ENCODE peak calls at places on chromosomes 16 and 17, in five cellular contexts. H, N, Z, G and J are unnamed samples.

GRCh38 chr17:7261377-7262191 is 694 bp downstream of the CLDN7 start:
- DNase-seq in H (no peak), N (no peak), Z (peak; percentile 20), G (peak; percentile 38), J (no peak)

GRCh38 chr16:159136-159849 is 6.5 kb upstream of the HBM start:
- DNase-seq in H (no peak), N (no peak), Z (no peak), G (no peak), J (no peak)

GRCh38 chr17:65813306-65813705 is 251.9 kb upstream of the AXIN2 start:
- DNase-seq in H (no peak), N (no peak), Z (no peak), G (no peak), J (no peak)

GRCh38 chr16:86225905-86226371 is 284.4 kb upstream of the FOXF1 start:
- DNase-seq in H (no peak), N (no peak), Z (no peak), G (no peak), J (no peak)

GRCh38 chr17:49497147-49498036 is 2.3 kb downstream of the NGFR start:
- DNase-seq in H (no peak), N (no peak), Z (peak; percentile 87), G (peak; percentile 54), J (no peak)

GRCh38 chr17:41689497-41690299 is 1.0 kb downstream of the EIF1 start:
- DNase-seq in H (peak; percentile 29), N (peak; percentile 74), Z (peak; percentile 83), G (peak; percentile 70), J (peak; percentile 86)

GRCh38 chr16:80058236-80058635 is 457.7 kb upstream of the MAF start:
- DNase-seq in H (no peak), N (no peak), Z (no peak), G (peak; percentile 44), J (no peak)

GRCh38 chr16:58000706-58001676 is at the start of gene USB1:
- DNase-seq in H (peak; percentile 85), N (peak; percentile 91), Z (peak; percentile 95), G (peak; percentile 93), J (peak; percentile 92)

GRCh38 chr17:20086416-20087074 is 77.4 kb downstream of the SPECC1 start:
- DNase-seq in H (peak; percentile 73), N (no peak), Z (no peak), G (no peak), J (no peak)

GRCh38 chr17:64277831-64278562 is 14.9 kb upstream of the TEX2 start:
- DNase-seq in H (no peak), N (no peak), Z (no peak), G (no peak), J (no peak)

GRCh38 chr16:48607056-48607825 is 2.7 kb downstream of the N4BP1 start:
- DNase-seq in H (peak; percentile 77), N (no peak), Z (no peak), G (peak; percentile 57), J (no peak)

GRCh38 chr17:77637807-77638182 is 320.7 kb upstream of the TNRC6C start:
- DNase-seq in H (no peak), N (no peak), Z (peak; percentile 52), G (no peak), J (no peak)

GRCh38 chr17:50561796-50562195 is 1.3 kb downstream of the CACNA1G start:
- DNase-seq in H (no peak), N (no peak), Z (no peak), G (peak; percentile 33), J (no peak)

GRCh38 chr16:67910162-67910561 is 17.1 kb downstream of the PSKH1 start:
- DNase-seq in H (no peak), N (no peak), Z (no peak), G (peak; percentile 54), J (peak; percentile 50)

GRCh38 chr17:19876524-19877161 is 8.9 kb upstream of the ULK2 start:
- DNase-seq in H (no peak), N (no peak), Z (no peak), G (no peak), J (no peak)

GRCh38 chr17:68246271-68247028 is 1.4 kb upstream of the AMZ2 start:
- DNase-seq in H (no peak), N (no peak), Z (peak; percentile 28), G (no peak), J (no peak)

GRCh38 chr17:13931752-13932477 is 137.4 kb upstream of the COX10 start:
- DNase-seq in H (no peak), N (no peak), Z (peak; percentile 30), G (no peak), J (peak; percentile 7)

GRCh38 chr16:51818342-51818944 is 667.4 kb upstream of the SALL1 start:
- DNase-seq in H (no peak), N (no peak), Z (peak; percentile 78), G (peak; percentile 53), J (peak; percentile 1)

GRCh38 chr16:74034862-74035261 is 261.8 kb upstream of the PSMD7 start:
- DNase-seq in H (no peak), N (no peak), Z (peak; percentile 76), G (peak; percentile 50), J (peak; percentile 5)

GRCh38 chr17:2954898-2955445 is 108.4 kb downstream of the OR1D5 start:
- DNase-seq in H (peak; percentile 80), N (peak; percentile 21), Z (no peak), G (no peak), J (peak; percentile 65)

GRCh38 chr16:22726868-22727267 is 87.1 kb upstream of the HS3ST2 start:
- DNase-seq in H (no peak), N (no peak), Z (no peak), G (no peak), J (no peak)

GRCh38 chr16:4385066-4385788 is 13.6 kb downstream of the VASN start:
- DNase-seq in H (no peak), N (no peak), Z (no peak), G (no peak), J (no peak)

GRCh38 chr17:68771867-68772515 is 170.8 kb upstream of the FAM20A start:
- DNase-seq in H (peak; percentile 12), N (peak; percentile 77), Z (peak; percentile 77), G (peak; percentile 59), J (peak; percentile 80)

GRCh38 chr17:6239237-6239798 is 169.1 kb downstream of the WSCD1 start:
- DNase-seq in H (no peak), N (no peak), Z (peak; percentile 21), G (no peak), J (no peak)

GRCh38 chr17:69870751-69871199 is 204.2 kb upstream of the KCNJ16 start:
- DNase-seq in H (no peak), N (no peak), Z (peak; percentile 41), G (peak; percentile 10), J (no peak)

GRCh38 chr17:36926226-36926625 is 11.0 kb upstream of the LHX1 start:
- DNase-seq in H (no peak), N (no peak), Z (no peak), G (no peak), J (no peak)

GRCh38 chr17:57899391-57899790 is 49.5 kb upstream of the MRPS23 start:
- DNase-seq in H (no peak), N (no peak), Z (no peak), G (no peak), J (no peak)

GRCh38 chr16:1152123-1152638 is 725 bp upstream of the CACNA1H start:
- DNase-seq in H (no peak), N (no peak), Z (peak; percentile 67), G (peak; percentile 45), J (no peak)

GRCh38 chr17:57455063-57455914 is 199.0 kb downstream of the MSI2 start:
- DNase-seq in H (no peak), N (no peak), Z (no peak), G (no peak), J (peak; percentile 51)

GRCh38 chr17:43834106-43834505 is 1.2 kb upstream of the MPP3 start:
- DNase-seq in H (no peak), N (no peak), Z (no peak), G (no peak), J (no peak)

DNA sequence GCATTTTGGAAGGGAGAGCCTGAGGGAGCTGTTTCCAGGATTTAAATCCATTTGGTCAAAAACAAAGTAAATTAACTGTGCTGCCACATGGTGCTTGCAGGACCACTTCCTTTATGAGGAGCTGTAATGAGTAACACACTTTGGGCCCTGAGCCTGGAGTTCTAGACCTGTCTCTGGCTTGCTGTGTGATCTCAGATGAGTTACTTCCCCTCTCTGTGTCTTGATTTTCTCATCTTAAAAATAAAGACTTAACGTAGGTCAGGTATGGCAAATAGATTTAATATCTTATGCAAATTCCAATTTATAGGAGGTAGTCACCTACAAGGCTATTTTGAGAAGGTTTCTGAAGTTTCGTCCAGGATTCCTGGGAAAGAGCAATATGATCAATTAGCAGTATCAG is 361.9 kb upstream of the CCL2 start:
- DNase-seq in H (no peak), N (no peak), Z (no peak), G (no peak), J (no peak)
- H3K9me2 ChIP-seq in H (no peaks in the 10 kb centered on the region), N (no peaks in the 10 kb centered on the region), Z (peaks cover 5% of the 10 kb centered on the region), G (no peaks in the 10 kb centered on the region), J (no peaks in the 10 kb centered on the region)

GRCh38 chr16:82621796-82622195 is 5.0 kb upstream of the CDH13 start:
- DNase-seq in H (no peak), N (no peak), Z (peak; percentile 13), G (no peak), J (no peak)
- TF ChIP-seq CTCF in H (no peak), N (no peak), Z (peak; percentile 40), G (peak; percentile 11), J (peak; percentile 52)

GRCh38 chr16:12089492-12090161 is 113.1 kb downstream of the SNX29 start:
- DNase-seq in H (no peak), N (no peak), Z (peak; percentile 66), G (peak; percentile 81), J (peak; percentile 63)
- H3K27ac ChIP-seq in H (no peak overlapping the region), N (no peak overlapping the region), Z (no peak overlapping the region), G (peak overlapping the region; percentile 70), J (no peak overlapping the region)

GRCh38 chr16:69909760-69910159 is 41.4 kb upstream of the CLEC18A start:
- DNase-seq in H (no peak), N (no peak), Z (no peak), G (no peak), J (no peak)
- H3K9me2 ChIP-seq in H (no peaks in the 10 kb centered on the region), N (no peaks in the 10 kb centered on the region), Z (peaks cover 6% of the 10 kb centered on the region), G (no peaks in the 10 kb centered on the region), J (no peaks in the 10 kb centered on the region)

DNA sequence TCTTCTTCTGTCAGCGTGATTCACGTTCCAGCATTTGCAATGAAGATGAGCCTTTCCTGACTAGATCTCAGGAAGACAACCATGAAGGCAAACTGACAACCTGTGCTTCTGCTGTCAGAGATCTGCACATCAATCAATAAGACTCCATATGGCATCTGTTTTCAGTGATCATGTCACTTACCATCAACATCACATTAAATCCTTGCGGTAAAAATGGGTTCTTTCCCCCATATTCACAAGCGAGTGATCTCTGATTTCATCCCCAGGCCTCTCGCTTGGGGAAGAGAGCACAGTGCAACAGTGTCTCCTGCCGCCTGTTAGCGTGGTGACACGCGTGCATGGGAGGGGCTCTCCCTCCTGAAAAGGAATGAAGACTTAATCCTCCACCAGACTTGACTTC is 11.1 kb downstream of the NACA2 start:
- DNase-seq in H (no peak), N (peak; percentile 36), Z (peak; percentile 15), G (peak; percentile 58), J (no peak)
- TF ChIP-seq CTCF in H (no peak), N (peak; percentile 43), Z (peak; percentile 11), G (peak; percentile 38), J (peak; percentile 22)